ENCODE peak calls at places on chromosomes 6 and 20, in ten cellular contexts. Z is HS-5; T is aorta; G is HEK293T; L is tibial artery; R is non-pigmented ciliary epithelial cell; V is activated gamma-delta T cell treated with Interleukin-2 at 50 U/mL for 16 hours; I is NCI-H1694; X is iris pigment epithelial cell; A is Jurkat, Clone E6-1. S is an unnamed sample.

GRCh38 chr6:147283460-147283859 is 79.2 kb downstream of the STXBP5 start:
- DNase-seq in Z (no peak), T (no peak), G (no peak), L (no peak), R (no peak), V (no peak), I (no peak), X (no peak), A (no peak), S (no peak)

GRCh38 chr6:33794910-33795615 is 6.1 kb upstream of the LEMD2 start:
- DNase-seq in Z (no peak), T (no peak), G (peak), L (no peak), R (no peak), V (no peak), I (no peak), X (no peak), A (no peak), S (no peak)

GRCh38 chr6:30107756-30108155 is 5.1 kb downstream of the TRIM31 start:
- DNase-seq in Z (no peak), T (no peak), G (no peak), L (no peak), R (no peak), V (no peak), I (no peak), X (no peak), A (no peak), S (no peak)

GRCh38 chr6:158649289-158650143 is at the start of gene SYTL3:
- DNase-seq in Z (no peak), T (no peak), G (no peak), L (peak), R (no peak), V (peak), I (no peak), X (peak), A (peak), S (no peak)

GRCh38 chr6:29547573-29547972 is 12.0 kb downstream of the UBD start:
- DNase-seq in Z (no peak), T (no peak), G (no peak), L (no peak), R (no peak), V (no peak), I (no peak), X (no peak), A (no peak), S (no peak)

GRCh38 chr6:130872250-130873095 is 45.3 kb downstream of the SMLR1 start:
- DNase-seq in Z (no peak), T (peak), G (peak), L (peak), R (peak), V (peak), I (peak), X (peak), A (peak), S (no peak)

GRCh38 chr6:30687659-30688431 is 1.4 kb upstream of the PPP1R18 start:
- DNase-seq in Z (no peak), T (peak), G (no peak), L (peak), R (no peak), V (no peak), I (no peak), X (peak), A (no peak), S (no peak)

GRCh38 chr6:41200901-41201783 is at the start of gene TREML2:
- DNase-seq in Z (no peak), T (no peak), G (no peak), L (no peak), R (no peak), V (no peak), I (no peak), X (no peak), A (peak), S (no peak)

GRCh38 chr6:12208190-12208589 is 82.0 kb upstream of the EDN1 start:
- DNase-seq in Z (peak), T (no peak), G (no peak), L (peak), R (no peak), V (no peak), I (no peak), X (peak), A (no peak), S (no peak)

GRCh38 chr20:45323731-45324130 is 15.6 kb upstream of the MATN4 start:
- DNase-seq in Z (no peak), T (no peak), G (no peak), L (no peak), R (no peak), V (no peak), I (no peak), X (no peak), A (no peak), S (no peak)

GRCh38 chr6:128131036-128131435 is 230.2 kb upstream of the THEMIS start:
- DNase-seq in Z (no peak), T (no peak), G (no peak), L (no peak), R (no peak), V (no peak), I (no peak), X (no peak), A (no peak), S (no peak)

GRCh38 chr6:79079425-79080130 is 1.5 kb upstream of the PHIP start:
- DNase-seq in Z (no peak), T (no peak), G (no peak), L (no peak), R (no peak), V (no peak), I (no peak), X (peak), A (no peak), S (no peak)

GRCh38 chr20:6122111-6122872 is 538 bp downstream of the FERMT1 start:
- DNase-seq in Z (no peak), T (no peak), G (no peak), L (no peak), R (no peak), V (no peak), I (no peak), X (peak), A (no peak), S (no peak)

GRCh38 chr6:7505196-7505699 is 36.2 kb upstream of the DSP start:
- DNase-seq in Z (peak), T (no peak), G (peak), L (no peak), R (peak), V (no peak), I (peak), X (peak), A (no peak), S (no peak)

GRCh38 chr20:48302844-48303552 is 517.7 kb upstream of the SULF2 start:
- DNase-seq in Z (no peak), T (no peak), G (no peak), L (no peak), R (no peak), V (no peak), I (no peak), X (no peak), A (no peak), S (no peak)

GRCh38 chr20:64071341-64072332 is 7.7 kb downstream of the RGS19 start:
- DNase-seq in Z (no peak), T (no peak), G (no peak), L (no peak), R (no peak), V (no peak), I (no peak), X (no peak), A (no peak), S (no peak)

GRCh38 chr6:84033523-84034451 is at the start of gene MRAP2:
- DNase-seq in Z (no peak), T (peak), G (peak), L (no peak), R (no peak), V (no peak), I (no peak), X (peak), A (no peak), S (no peak)

GRCh38 chr20:45998761-45999160 is 9.9 kb upstream of the MMP9 start:
- DNase-seq in Z (no peak), T (peak), G (no peak), L (no peak), R (no peak), V (no peak), I (no peak), X (no peak), A (no peak), S (no peak)